ENCODE peak calls at places on chromosomes 7 and 10, in six cellular contexts. One of them, this sample, is unnamed.

GRCh38 chr10:30967654-30968421 is 63.8 kb downstream of the ZNF438 start:
- DNase-seq in Calu3: no peak
- DNase-seq in Panc1: no peak
- DNase-seq in AG04449: no peak
- DNase-seq in sigmoid colon: no peak
- DNase-seq in pancreas: no peak
- DNase-seq in this sample: peak; percentile 67

GRCh38 chr10:5446390-5446926 is 34.1 kb downstream of the NET1 start:
- DNase-seq in Panc1: peak; percentile 45
- DNase-seq in sigmoid colon: peak; percentile 97
- DNase-seq in pancreas: peak; percentile 96
- DNase-seq in Calu3: peak; percentile 97
- DNase-seq in AG04449: no peak
- DNase-seq in this sample: peak; percentile 89

GRCh38 chr7:18583305-18583704 is 87.8 kb downstream of the HDAC9 start:
- DNase-seq in Panc1: no peak
- DNase-seq in AG04449: peak; percentile 40
- DNase-seq in pancreas: no peak
- DNase-seq in sigmoid colon: no peak
- DNase-seq in Calu3: no peak
- DNase-seq in this sample: peak; percentile 53

GRCh38 chr7:4745971-4746919 is 29.2 kb upstream of the AP5Z1 start:
- DNase-seq in Calu3: peak; percentile 56
- DNase-seq in AG04449: no peak
- DNase-seq in Panc1: no peak
- DNase-seq in pancreas: no peak
- DNase-seq in sigmoid colon: no peak
- DNase-seq in this sample: peak; percentile 80

GRCh38 chr7:41030673-41031072 is 672.2 kb downstream of the INHBA start:
- DNase-seq in AG04449: no peak
- DNase-seq in Panc1: no peak
- DNase-seq in pancreas: no peak
- DNase-seq in sigmoid colon: no peak
- DNase-seq in Calu3: peak; percentile 52
- DNase-seq in this sample: no peak

GRCh38 chr7:94374231-94374630 is 20.5 kb upstream of the COL1A2 start:
- DNase-seq in pancreas: no peak
- DNase-seq in Panc1: no peak
- DNase-seq in sigmoid colon: peak; percentile 94
- DNase-seq in AG04449: no peak
- DNase-seq in Calu3: no peak
- DNase-seq in this sample: peak; percentile 97

GRCh38 chr10:109740436-109740835 is 182.9 kb downstream of the XPNPEP1 start:
- DNase-seq in pancreas: no peak
- DNase-seq in AG04449: no peak
- DNase-seq in Panc1: no peak
- DNase-seq in Calu3: no peak
- DNase-seq in sigmoid colon: no peak
- DNase-seq in this sample: no peak

GRCh38 chr10:70052462-70053211 is at the start of gene MACROH2A2:
- DNase-seq in pancreas: peak; percentile 82
- DNase-seq in Calu3: peak; percentile 73
- DNase-seq in AG04449: no peak
- DNase-seq in sigmoid colon: peak; percentile 79
- DNase-seq in Panc1: no peak
- DNase-seq in this sample: peak; percentile 60

GRCh38 chr10:48494611-48495010 is 110.3 kb downstream of the ARHGAP22 start:
- DNase-seq in Panc1: no peak
- DNase-seq in AG04449: no peak
- DNase-seq in Calu3: no peak
- DNase-seq in pancreas: no peak
- DNase-seq in sigmoid colon: no peak
- DNase-seq in this sample: no peak

GRCh38 chr7:34596887-34597286 is 61.1 kb upstream of the NPSR1 start:
- DNase-seq in Calu3: peak; percentile 40
- DNase-seq in pancreas: no peak
- DNase-seq in Panc1: no peak
- DNase-seq in AG04449: no peak
- DNase-seq in sigmoid colon: no peak
- DNase-seq in this sample: no peak

GRCh38 chr7:106848851-106849442 is 16.1 kb upstream of the PIK3CG start:
- DNase-seq in Calu3: no peak
- DNase-seq in AG04449: peak; percentile 60
- DNase-seq in Panc1: no peak
- DNase-seq in sigmoid colon: no peak
- DNase-seq in pancreas: no peak
- DNase-seq in this sample: peak; percentile 71

GRCh38 chr10:11255796-11256444 is 238.2 kb downstream of the CELF2 start:
- DNase-seq in sigmoid colon: no peak
- DNase-seq in Panc1: no peak
- DNase-seq in Calu3: no peak
- DNase-seq in pancreas: no peak
- DNase-seq in AG04449: no peak
- DNase-seq in this sample: no peak

GRCh38 chr7:116576350-116577319 is 51.8 kb downstream of the CAV1 start:
- DNase-seq in Panc1: no peak
- DNase-seq in pancreas: no peak
- DNase-seq in sigmoid colon: no peak
- DNase-seq in Calu3: peak; percentile 52
- DNase-seq in AG04449: peak; percentile 86
- DNase-seq in this sample: peak; percentile 93

GRCh38 chr7:711967-712600 is 14.4 kb upstream of the DNAAF5 start:
- DNase-seq in pancreas: peak; percentile 52
- DNase-seq in AG04449: no peak
- DNase-seq in Panc1: no peak
- DNase-seq in Calu3: no peak
- DNase-seq in sigmoid colon: peak; percentile 54
- DNase-seq in this sample: no peak

GRCh38 chr7:140695381-140695780 is 1.1 kb upstream of the NDUFB2 start:
- DNase-seq in Panc1: no peak
- DNase-seq in AG04449: no peak
- DNase-seq in pancreas: no peak
- DNase-seq in sigmoid colon: peak; percentile 60
- DNase-seq in Calu3: no peak
- DNase-seq in this sample: no peak

GRCh38 chr10:45308707-45309106 is 6.7 kb downstream of the OR13A1 start:
- DNase-seq in pancreas: no peak
- DNase-seq in Panc1: no peak
- DNase-seq in sigmoid colon: no peak
- DNase-seq in AG04449: no peak
- DNase-seq in Calu3: no peak
- DNase-seq in this sample: no peak

GRCh38 chr7:150737265-150738055 is at the start of gene GIMAP5:
- DNase-seq in Calu3: no peak
- DNase-seq in sigmoid colon: no peak
- DNase-seq in pancreas: no peak
- DNase-seq in Panc1: no peak
- DNase-seq in AG04449: no peak
- DNase-seq in this sample: no peak

GRCh38 chr10:103839867-103840746 is 15.3 kb downstream of the SH3PXD2A start:
- DNase-seq in sigmoid colon: peak; percentile 61
- DNase-seq in AG04449: no peak
- DNase-seq in pancreas: no peak
- DNase-seq in Panc1: no peak
- DNase-seq in Calu3: no peak
- DNase-seq in this sample: no peak

GRCh38 chr7:111914287-111914686 is 291.9 kb downstream of the DOCK4 start:
- DNase-seq in Calu3: no peak
- DNase-seq in Panc1: no peak
- DNase-seq in AG04449: no peak
- DNase-seq in pancreas: no peak
- DNase-seq in sigmoid colon: no peak
- DNase-seq in this sample: no peak

DNA sequence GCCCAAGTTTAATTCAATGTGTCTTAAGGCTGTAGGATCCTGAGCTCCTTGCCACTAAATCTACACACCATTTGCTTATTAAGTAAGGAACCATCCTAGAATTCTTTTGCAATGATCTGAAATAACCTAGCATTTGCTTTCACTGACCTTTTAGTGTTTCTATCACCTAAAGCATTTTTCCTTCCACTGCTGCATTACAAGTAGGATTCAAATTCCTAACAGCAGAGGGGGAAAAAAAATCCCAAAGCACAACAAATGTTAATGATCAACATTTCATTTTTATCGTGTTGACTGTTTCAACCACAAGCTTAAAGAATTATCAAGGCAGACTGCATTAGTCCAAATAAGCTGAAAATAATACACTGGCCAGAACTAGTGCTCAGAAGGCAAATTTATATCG is 174.7 kb upstream of the TCF7L2 start:
- DNase-seq in Calu3: no peak
- DNase-seq in pancreas: no peak
- DNase-seq in Panc1: no peak
- DNase-seq in sigmoid colon: no peak
- DNase-seq in AG04449: no peak
- DNase-seq in this sample: peak; percentile 46
- TF ChIP-seq CTCF in Calu3: no peak
- TF ChIP-seq CTCF in pancreas: no peak
- TF ChIP-seq CTCF in Panc1: peak; percentile 36
- TF ChIP-seq CTCF in sigmoid colon: no peak
- TF ChIP-seq CTCF in AG04449: peak; percentile 30
- TF ChIP-seq CTCF in this sample: peak; percentile 37

DNA sequence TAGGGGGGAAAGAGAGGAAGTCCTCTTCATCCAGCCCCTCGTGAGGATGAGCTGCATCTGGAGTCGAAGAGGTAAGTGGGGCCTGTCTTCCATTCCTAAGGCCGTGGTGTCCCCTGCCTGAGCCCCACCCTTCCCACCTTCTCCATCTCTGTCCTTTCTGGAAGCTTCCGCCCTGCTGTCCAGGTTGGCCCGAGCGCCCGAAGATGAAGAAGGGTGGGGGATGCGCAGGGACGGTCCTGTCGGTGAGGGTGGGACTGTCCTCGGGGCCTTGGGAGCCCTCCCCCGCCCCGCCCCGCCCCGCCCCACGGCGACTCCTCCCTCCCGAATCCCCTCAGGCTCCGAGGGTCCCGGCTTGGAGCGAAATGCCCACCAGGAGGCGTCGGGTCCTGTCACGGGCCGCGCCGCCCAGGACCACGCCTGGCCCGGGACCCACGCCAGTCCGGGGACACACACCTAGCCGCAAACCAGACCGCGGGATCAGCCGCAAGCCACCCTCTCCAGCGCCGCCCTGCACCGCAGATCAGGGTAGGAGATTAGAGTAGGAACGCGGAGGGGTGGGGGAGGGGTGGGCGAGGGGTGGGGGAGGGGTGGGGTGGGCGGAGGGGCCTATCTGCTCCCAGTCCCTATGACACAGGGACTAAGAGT is 15.3 kb downstream of the GPRIN2 start:
- DNase-seq in AG04449: no peak
- DNase-seq in pancreas: peak; percentile 83
- DNase-seq in Calu3: peak; percentile 55
- DNase-seq in Panc1: no peak
- DNase-seq in sigmoid colon: peak; percentile 64
- DNase-seq in this sample: no peak
- TF ChIP-seq CTCF in AG04449: peak; percentile 45
- TF ChIP-seq CTCF in pancreas: no peak
- TF ChIP-seq CTCF in Calu3: peak; percentile 61
- TF ChIP-seq CTCF in Panc1: no peak
- TF ChIP-seq CTCF in sigmoid colon: no peak
- TF ChIP-seq CTCF in this sample: peak; percentile 30

DNA sequence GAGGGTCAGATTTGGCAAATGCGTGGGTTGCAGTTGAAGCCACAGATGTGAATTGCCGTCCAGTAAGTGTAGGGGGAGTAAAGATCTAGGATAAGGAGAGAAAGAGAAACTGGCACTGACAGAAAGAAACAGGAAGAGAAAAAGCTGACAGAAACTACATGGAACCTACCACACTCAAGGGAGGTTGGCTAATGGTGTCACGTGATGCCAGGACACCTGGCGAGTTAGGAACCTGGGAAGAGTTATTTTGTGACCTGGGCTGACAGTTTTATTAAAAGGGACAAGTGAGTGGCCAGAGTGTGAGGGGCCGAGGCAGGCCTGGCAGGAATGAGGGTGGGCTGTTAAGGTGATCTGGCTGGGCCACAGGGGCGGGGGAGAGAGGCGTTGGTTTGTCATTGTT is 188.7 kb downstream of the ADARB2 start:
- DNase-seq in AG04449: no peak
- DNase-seq in sigmoid colon: peak; percentile 11
- DNase-seq in Calu3: no peak
- DNase-seq in Panc1: no peak
- DNase-seq in pancreas: no peak
- DNase-seq in this sample: no peak
- TF ChIP-seq CTCF in AG04449: no peak
- TF ChIP-seq CTCF in sigmoid colon: no peak
- TF ChIP-seq CTCF in Calu3: no peak
- TF ChIP-seq CTCF in Panc1: no peak
- TF ChIP-seq CTCF in pancreas: no peak
- TF ChIP-seq CTCF in this sample: no peak

DNA sequence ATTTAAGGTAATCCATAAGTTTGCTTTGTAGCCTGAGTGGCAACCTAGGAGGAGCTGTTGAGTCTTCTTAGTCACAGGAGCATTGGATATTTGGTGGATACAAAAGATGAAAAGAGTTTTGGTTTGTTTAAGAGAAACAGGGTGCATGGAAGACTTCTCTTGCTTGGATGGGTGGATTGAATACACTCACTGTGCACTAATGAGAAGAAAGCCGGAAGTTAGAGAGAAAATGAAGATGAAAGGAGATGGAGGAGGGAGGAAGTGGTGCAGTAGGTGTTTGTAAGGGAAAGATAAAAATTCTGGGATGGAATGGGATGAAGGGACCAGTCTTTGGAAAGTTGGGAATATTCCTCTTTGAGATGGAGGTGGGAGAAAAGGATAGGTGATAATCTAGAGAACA is 7.7 kb downstream of the MDFIC start:
- DNase-seq in pancreas: no peak
- DNase-seq in Panc1: no peak
- DNase-seq in Calu3: no peak
- DNase-seq in AG04449: no peak
- DNase-seq in sigmoid colon: no peak
- DNase-seq in this sample: no peak
- TF ChIP-seq CTCF in pancreas: no peak
- TF ChIP-seq CTCF in Panc1: peak; percentile 16
- TF ChIP-seq CTCF in Calu3: no peak
- TF ChIP-seq CTCF in AG04449: no peak
- TF ChIP-seq CTCF in sigmoid colon: no peak
- TF ChIP-seq CTCF in this sample: no peak

GRCh38 chr7:38424750-38425463 is 151.5 kb upstream of the TARP start:
- DNase-seq in Calu3: no peak
- DNase-seq in AG04449: no peak
- DNase-seq in pancreas: no peak
- DNase-seq in sigmoid colon: no peak
- DNase-seq in Panc1: no peak
- DNase-seq in this sample: peak; percentile 1
- TF ChIP-seq CTCF in Calu3: no peak
- TF ChIP-seq CTCF in AG04449: no peak
- TF ChIP-seq CTCF in pancreas: no peak
- TF ChIP-seq CTCF in sigmoid colon: no peak
- TF ChIP-seq CTCF in Panc1: peak; percentile 7
- TF ChIP-seq CTCF in this sample: peak; percentile 1

GRCh38 chr7:47377741-47378140 is 204.2 kb downstream of the TNS3 start:
- DNase-seq in Panc1: no peak
- DNase-seq in Calu3: no peak
- DNase-seq in pancreas: no peak
- DNase-seq in AG04449: no peak
- DNase-seq in sigmoid colon: peak; percentile 17
- DNase-seq in this sample: no peak
- TF ChIP-seq CTCF in Panc1: no peak
- TF ChIP-seq CTCF in Calu3: no peak
- TF ChIP-seq CTCF in pancreas: no peak
- TF ChIP-seq CTCF in AG04449: no peak
- TF ChIP-seq CTCF in sigmoid colon: no peak
- TF ChIP-seq CTCF in this sample: no peak

GRCh38 chr7:25839084-25839769 is 312.8 kb upstream of the NFE2L3 start:
- DNase-seq in Calu3: no peak
- DNase-seq in pancreas: no peak
- DNase-seq in Panc1: no peak
- DNase-seq in AG04449: no peak
- DNase-seq in sigmoid colon: no peak
- DNase-seq in this sample: no peak
- TF ChIP-seq CTCF in Calu3: peak; percentile 63
- TF ChIP-seq CTCF in pancreas: no peak
- TF ChIP-seq CTCF in Panc1: peak; percentile 60
- TF ChIP-seq CTCF in AG04449: peak; percentile 13
- TF ChIP-seq CTCF in sigmoid colon: peak; percentile 6
- TF ChIP-seq CTCF in this sample: peak; percentile 61